ENCODE peak calls at places on chromosomes 4 and X, in six cellular contexts. P is IMR-90, N is H1, O is neuronal stem cell, X is H9, B is trophoblast cell. M is an unnamed sample.
A peak's percentile ranks its signal among the peaks of the same experiment; 100 is the strongest.

GRCh38 chr4:162498168-162498567 is 334.4 kb upstream of the FSTL5 start:
- DNase-seq in P (no peak), N (no peak), O (no peak), X (no peak), B (no peak), M (peak; percentile 2)

GRCh38 chr4:103098331-103098730 is 1.3 kb downstream of the BDH2 start:
- DNase-seq in P (peak; percentile 4), N (no peak), O (no peak), X (no peak), B (no peak), M (no peak)

GRCh38 chr4:156962551-156962974 is 9.0 kb downstream of the PDGFC start:
- DNase-seq in P (peak; percentile 99), N (no peak), O (no peak), X (no peak), B (no peak), M (peak; percentile 89)

GRCh38 chr4:27692098-27692679 is 831.5 kb downstream of the STIM2 start:
- DNase-seq in P (peak; percentile 29), N (no peak), O (no peak), X (peak; percentile 61), B (peak; percentile 64), M (peak; percentile 36)

GRCh38 chrX:40098264-40099045 is 697 bp upstream of the BCOR start:
- DNase-seq in P (no peak), N (no peak), O (no peak), X (peak; percentile 80), B (peak; percentile 37), M (peak; percentile 78)

GRCh38 chr4:109560687-109561452 is 824 bp downstream of the MCUB start:
- DNase-seq in P (peak; percentile 81), N (no peak), O (peak; percentile 30), X (peak; percentile 53), B (peak; percentile 32), M (peak; percentile 83)

GRCh38 chrX:71000139-71000538 is 68.0 kb downstream of the SNX12 start:
- DNase-seq in P (no peak), N (no peak), O (no peak), X (no peak), B (no peak), M (no peak)

GRCh38 chr4:184826315-184827266 is 823 bp upstream of the ACSL1 start:
- DNase-seq in P (peak; percentile 16), N (no peak), O (no peak), X (no peak), B (no peak), M (peak; percentile 44)

GRCh38 chr4:177308842-177309524 is 691 bp upstream of the NEIL3 start:
- DNase-seq in P (no peak), N (no peak), O (no peak), X (no peak), B (no peak), M (no peak)

DNA sequence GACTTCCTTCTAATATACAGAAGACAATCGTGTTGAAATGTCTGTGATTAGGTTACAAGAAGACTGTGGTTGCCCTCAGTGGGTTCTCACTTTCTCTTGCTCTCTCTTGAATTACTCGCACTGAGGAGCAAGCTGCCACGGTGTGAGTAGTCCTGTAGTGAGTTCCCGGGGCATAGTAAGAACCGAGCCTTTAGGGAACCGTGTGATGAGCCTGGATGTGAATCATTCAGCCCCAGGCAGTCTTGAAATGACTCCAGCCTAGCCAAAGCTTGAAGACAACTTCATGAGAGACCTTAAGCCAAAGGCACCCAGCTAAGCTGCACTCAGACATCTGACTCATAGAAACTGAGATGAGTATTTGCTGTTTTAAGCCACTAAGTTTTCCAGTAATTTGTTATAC is 292.7 kb downstream of the SPOCK3 start:
- DNase-seq in P (no peak), N (no peak), O (no peak), X (no peak), B (peak; percentile 58), M (no peak)
- H2BK5ac ChIP-seq in P (no peak overlapping the region), N (no peak overlapping the region), O (no peak overlapping the region), X (no peak overlapping the region), B (no peak overlapping the region), M (no peak overlapping the region)

GRCh38 chrX:153342762-153343558 is 9.0 kb downstream of the ZNF275 start:
- DNase-seq in P (no peak), N (no peak), O (no peak), X (no peak), B (no peak), M (no peak)

GRCh38 chrX:153338836-153339235 is 4.9 kb downstream of the ZNF275 start:
- DNase-seq in P (no peak), N (no peak), O (no peak), X (no peak), B (no peak), M (no peak)

GRCh38 chrX:153336988-153337387 is 3.0 kb downstream of the ZNF275 start:
- DNase-seq in P (no peak), N (no peak), O (no peak), X (no peak), B (no peak), M (no peak)

GRCh38 chrX:153339662-153340061 is 5.7 kb downstream of the ZNF275 start:
- DNase-seq in P (no peak), N (no peak), O (no peak), X (no peak), B (no peak), M (no peak)

GRCh38 chrX:153340111-153340510 is 6.2 kb downstream of the ZNF275 start:
- DNase-seq in P (no peak), N (no peak), O (no peak), X (no peak), B (no peak), M (no peak)
- H4K91ac ChIP-seq in P (no peak overlapping the region), N (no peak overlapping the region), O (no peak overlapping the region), X (no peak overlapping the region), B (no peak overlapping the region), M (no peak overlapping the region)

DNA sequence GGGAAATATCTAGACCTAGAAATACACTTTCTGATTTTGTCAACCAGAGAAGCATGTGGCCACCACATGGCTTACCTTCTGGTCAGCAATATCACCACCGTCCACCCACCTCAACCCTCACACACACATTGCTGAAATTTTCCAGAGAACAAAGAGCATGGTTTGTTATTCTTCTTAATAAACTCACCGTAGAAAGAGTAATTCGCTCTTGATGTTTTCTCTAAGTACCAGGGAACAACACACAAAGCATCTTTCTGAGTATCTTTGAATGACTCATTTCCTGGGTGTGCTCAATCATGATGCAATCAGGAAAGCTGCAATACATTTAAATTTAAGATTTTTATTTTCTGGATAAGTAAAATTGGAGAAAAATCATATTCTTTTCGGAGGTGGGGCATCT is 24.7 kb upstream of the LRAT start:
- DNase-seq in P (no peak), N (no peak), O (no peak), X (no peak), B (no peak), M (no peak)
- H2AFZ ChIP-seq in P (no peak overlapping the region), N (peak overlapping the region; percentile 52), O (no peak overlapping the region), X (no peak overlapping the region), B (no peak overlapping the region), M (no peak overlapping the region)

GRCh38 chr4:111650146-111650545 is 495.1 kb upstream of the FAM241A start:
- DNase-seq in P (no peak), N (no peak), O (no peak), X (no peak), B (no peak), M (no peak)

GRCh38 chr4:111652986-111653385 is 492.3 kb upstream of the FAM241A start:
- DNase-seq in P (no peak), N (no peak), O (no peak), X (no peak), B (no peak), M (no peak)

GRCh38 chr4:111652206-111652605 is 493.0 kb upstream of the FAM241A start:
- DNase-seq in P (no peak), N (no peak), O (no peak), X (no peak), B (no peak), M (peak; percentile 26)

GRCh38 chr4:111649308-111649707 is 495.9 kb upstream of the FAM241A start:
- DNase-seq in P (no peak), N (no peak), O (no peak), X (no peak), B (no peak), M (peak; percentile 39)

GRCh38 chr4:111650553-111651183 is 494.6 kb upstream of the FAM241A start:
- DNase-seq in P (no peak), N (no peak), O (no peak), X (no peak), B (no peak), M (no peak)
- H2BK5ac ChIP-seq in P (no peak overlapping the region), N (peak overlapping the region; percentile 61), O (no peak overlapping the region), X (no peak overlapping the region), B (no peak overlapping the region), M (no peak overlapping the region)

GRCh38 chrX:69600182-69600581 is 15.7 kb upstream of the EDA start:
- DNase-seq in P (no peak), N (no peak), O (no peak), X (no peak), B (no peak), M (no peak)

GRCh38 chrX:69605521-69605920 is 10.4 kb upstream of the EDA start:
- DNase-seq in P (no peak), N (no peak), O (no peak), X (no peak), B (no peak), M (no peak)

GRCh38 chrX:69607616-69608015 is 8.3 kb upstream of the EDA start:
- DNase-seq in P (no peak), N (no peak), O (no peak), X (no peak), B (no peak), M (no peak)

DNA sequence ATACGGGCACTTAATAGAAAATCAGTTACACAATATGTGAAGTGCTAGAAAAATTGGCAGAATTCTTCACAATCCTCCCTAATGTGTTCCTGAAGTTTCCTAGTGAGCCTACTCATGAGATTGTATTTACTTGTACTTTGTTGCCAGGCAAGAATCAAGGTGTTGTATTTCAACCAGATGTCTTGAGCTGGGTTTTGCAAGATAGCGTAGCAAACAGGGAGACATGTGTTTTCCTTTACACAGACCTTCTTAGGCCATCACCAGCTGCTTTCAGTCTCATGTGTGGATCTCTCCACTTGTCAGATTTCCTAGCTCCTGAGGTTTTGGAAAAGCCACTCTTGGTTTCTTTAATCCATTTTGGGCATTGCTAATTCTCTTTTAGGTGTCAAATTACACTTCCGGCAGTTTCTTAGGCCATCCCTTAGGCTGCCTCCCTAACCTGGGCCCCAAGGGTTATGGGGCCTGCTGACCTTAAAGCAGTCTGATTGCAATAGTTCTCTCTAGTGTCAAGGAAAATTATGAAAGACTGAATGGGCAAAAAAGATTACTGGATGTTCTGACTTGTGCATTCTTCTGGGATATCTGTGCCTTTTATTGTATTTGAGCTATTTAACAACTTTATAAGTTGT is 12.2 kb upstream of the EDA start:
- DNase-seq in P (no peak), N (no peak), O (no peak), X (peak; percentile 24), B (peak; percentile 21), M (peak; percentile 1)
- H4K91ac ChIP-seq in P (no peak overlapping the region), N (no peak overlapping the region), O (no peak overlapping the region), X (no peak overlapping the region), B (no peak overlapping the region), M (no peak overlapping the region)

DNA sequence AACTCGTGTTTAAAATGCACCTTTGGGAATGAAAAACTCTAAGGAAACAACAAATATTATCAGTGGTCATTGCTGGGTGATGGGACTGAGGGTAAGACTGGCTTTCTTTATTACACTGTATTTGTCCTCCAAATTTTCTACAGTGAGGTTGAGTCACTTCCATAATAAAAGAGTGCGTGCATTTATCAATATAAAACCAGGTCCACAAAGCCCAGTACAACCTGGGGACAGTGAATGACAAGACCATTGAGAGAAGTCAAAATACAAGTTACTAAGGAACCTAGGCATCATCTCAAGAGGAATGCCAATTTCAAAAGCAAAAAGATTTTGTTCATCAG is 76.4 kb downstream of the MAGED4 start:
- DNase-seq in P (no peak), N (no peak), O (no peak), X (no peak), B (no peak), M (no peak)
- H2AFZ ChIP-seq in P (no peak overlapping the region), N (no peak overlapping the region), O (peak overlapping the region; percentile 93), X (no peak overlapping the region), B (no peak overlapping the region), M (no peak overlapping the region)

M was measured in mesenchymal stem cell.